ENCODE peak calls at places on chromosomes 13 and 19, in nine cellular contexts. K is fibroblast of the aortic adventitia, F is epithelial cell of esophagus, G is ovary, W is breast epithelium, B is lung, D is GM23338, R is astrocyte of the spinal cord, O is right atrium auricular region. X is an unnamed sample.

GRCh38 chr13:99218545-99218944 is 17.9 kb downstream of the UBAC2 start:
- DNase-seq in O (peak; percentile 58), K (peak; percentile 10), G (no peak), R (peak; percentile 31), B (peak; percentile 54), F (no peak), W (no peak), D (no peak), X (no peak)

GRCh38 chr13:100106005-100106404 is 17.1 kb downstream of the PCCA start:
- DNase-seq in W (no peak), R (peak; percentile 63), O (no peak), B (no peak), G (no peak), K (no peak), D (no peak), F (no peak), X (peak; percentile 9)

GRCh38 chr13:51612867-51613266 is 28.6 kb downstream of the WDFY2 start:
- DNase-seq in O (no peak), G (no peak), K (no peak), D (no peak), B (no peak), F (no peak), R (no peak), W (no peak), X (no peak)

GRCh38 chr19:19064098-19064722 is 416 bp downstream of the SLC25A42 start:
- DNase-seq in K (no peak), B (no peak), D (no peak), R (no peak), G (no peak), W (no peak), F (no peak), O (no peak), X (no peak)

GRCh38 chr19:8342684-8343482 is at the start of gene KANK3:
- DNase-seq in F (peak; percentile 97), R (peak; percentile 93), O (peak; percentile 95), K (peak; percentile 87), B (peak; percentile 98), W (peak; percentile 92), G (peak; percentile 78), D (peak; percentile 100), X (peak; percentile 86)

GRCh38 chr13:111248822-111249221 is 71.6 kb upstream of the TEX29 start:
- DNase-seq in F (no peak), W (no peak), K (no peak), R (no peak), D (no peak), B (no peak), G (no peak), O (no peak), X (no peak)

GRCh38 chr19:1665565-1666047 is 13.2 kb upstream of the TCF3 start:
- DNase-seq in R (no peak), G (no peak), O (no peak), F (no peak), W (no peak), K (no peak), D (no peak), B (no peak), X (no peak)

GRCh38 chr13:111912453-111912866 is 154.5 kb upstream of the SOX1 start:
- DNase-seq in B (peak; percentile 16), F (no peak), W (no peak), D (no peak), R (no peak), O (peak; percentile 38), K (no peak), G (no peak), X (no peak)

GRCh38 chr19:6556043-6556449 is 25.2 kb downstream of the TNFSF9 start:
- DNase-seq in G (no peak), D (no peak), R (no peak), F (no peak), W (no peak), O (no peak), B (no peak), K (no peak), X (no peak)
- TF ChIP-seq CTCF in G (no peak), D (no peak), R (no peak), F (no peak), W (no peak), O (no peak), B (no peak), K (no peak), X (no peak)

GRCh38 chr13:97366172-97366688 is 67.7 kb upstream of the RAP2A start:
- DNase-seq in R (no peak), O (no peak), F (no peak), G (no peak), K (no peak), W (no peak), B (no peak), D (no peak), X (no peak)
- TF ChIP-seq CTCF in R (no peak), O (no peak), F (peak; percentile 13), G (no peak), K (no peak), W (no peak), B (no peak), D (peak; percentile 15), X (no peak)

GRCh38 chr13:95552539-95553270 is at the start of gene CLDN10:
- DNase-seq in O (no peak), K (no peak), B (no peak), F (no peak), G (no peak), W (no peak), D (peak; percentile 85), R (no peak), X (no peak)
- TF ChIP-seq CTCF in O (no peak), K (peak; percentile 3), B (no peak), F (no peak), G (no peak), W (no peak), D (peak; percentile 51), R (no peak), X (peak; percentile 28)

GRCh38 chr19:10895363-10895762 is 24.0 kb downstream of the CARM1 start:
- DNase-seq in F (no peak), R (no peak), D (no peak), W (no peak), O (no peak), K (no peak), G (no peak), B (no peak), X (no peak)

GRCh38 chr19:10894911-10895213 is 23.5 kb downstream of the CARM1 start:
- DNase-seq in R (no peak), K (no peak), O (no peak), W (no peak), G (no peak), D (peak; percentile 35), F (no peak), B (no peak), X (no peak)

GRCh38 chr19:10898633-10899032 is 27.3 kb downstream of the CARM1 start:
- DNase-seq in F (no peak), O (no peak), W (no peak), D (no peak), G (no peak), R (no peak), K (no peak), B (no peak), X (no peak)

GRCh38 chr19:10896851-10897526 is 25.6 kb downstream of the CARM1 start:
- DNase-seq in K (no peak), F (no peak), D (no peak), G (no peak), O (no peak), R (no peak), B (no peak), W (no peak), X (no peak)

DNA sequence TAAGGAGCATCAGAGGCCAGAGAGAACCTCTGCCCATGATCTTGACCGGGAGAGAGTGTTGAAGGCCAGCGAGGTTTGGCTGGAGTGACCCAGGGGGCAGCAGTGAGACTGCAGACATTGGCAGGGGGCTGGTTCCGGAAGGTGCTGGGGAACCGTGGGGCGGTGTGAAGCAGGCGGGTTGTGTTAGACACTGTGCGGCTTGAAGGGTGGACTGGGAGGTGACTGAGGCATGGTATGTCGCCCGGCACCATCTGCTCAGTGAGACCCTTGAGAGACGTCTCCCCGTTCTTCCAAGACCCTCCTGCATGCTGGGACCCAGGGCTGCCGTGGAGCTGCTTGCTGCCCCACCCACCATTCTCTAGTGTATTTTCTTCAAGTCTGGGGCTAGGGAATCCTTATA is 24.6 kb downstream of the CARM1 start:
- DNase-seq in K (no peak), G (no peak), O (no peak), B (no peak), W (no peak), R (no peak), D (peak; percentile 74), F (no peak), X (no peak)
- TF ChIP-seq CTCF in K (peak; percentile 13), G (no peak), O (no peak), B (no peak), W (no peak), R (peak; percentile 13), D (peak; percentile 47), F (no peak), X (peak; percentile 35)

GRCh38 chr19:20482721-20483120 is 82.9 kb downstream of the ZNF737 start:
- DNase-seq in B (no peak), R (no peak), F (no peak), D (peak; percentile 57), K (no peak), W (no peak), O (no peak), G (no peak), X (no peak)

GRCh38 chr19:20479483-20479882 is 86.1 kb downstream of the ZNF737 start:
- DNase-seq in K (no peak), D (no peak), R (no peak), G (no peak), B (no peak), O (no peak), F (no peak), W (no peak), X (no peak)

GRCh38 chr19:20478936-20479335 is 86.6 kb downstream of the ZNF737 start:
- DNase-seq in W (no peak), D (peak; percentile 48), K (no peak), R (no peak), B (no peak), F (no peak), O (no peak), G (no peak), X (no peak)
- TF ChIP-seq CTCF in W (no peak), D (peak; percentile 49), K (no peak), R (no peak), B (no peak), F (no peak), O (no peak), G (no peak), X (no peak)

DNA sequence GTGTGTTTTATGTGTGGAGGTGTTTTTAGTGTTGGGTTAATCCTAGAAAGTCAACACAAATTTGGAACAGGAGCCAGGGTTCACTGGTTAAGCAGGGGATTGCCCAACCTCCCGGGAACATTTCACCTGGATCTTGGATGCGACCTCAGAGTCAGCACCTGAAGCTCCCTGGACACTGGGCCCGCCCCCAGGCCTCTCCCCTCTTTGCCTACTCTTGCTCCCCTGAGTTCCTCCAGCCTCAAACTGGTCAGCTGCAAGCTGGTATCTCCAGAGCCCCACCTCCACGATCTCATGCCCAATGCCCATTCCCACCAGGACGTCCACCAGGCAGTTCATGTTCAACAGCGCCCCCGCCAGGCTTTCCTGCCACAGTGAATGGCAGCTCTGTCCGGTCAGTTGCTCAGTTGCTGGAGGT is 9.7 kb downstream of the HSD17B14 start:
- DNase-seq in O (no peak), B (peak; percentile 58), G (no peak), R (no peak), K (no peak), D (peak; percentile 81), F (no peak), W (no peak), X (no peak)
- TF ChIP-seq CTCF in O (no peak), B (no peak), G (no peak), R (peak; percentile 5), K (peak; percentile 16), D (peak; percentile 77), F (no peak), W (no peak), X (peak; percentile 45)

GRCh38 chr19:15280915-15281683 is 48.9 kb upstream of the EPHX3 start:
- DNase-seq in B (peak; percentile 77), F (peak; percentile 86), W (peak; percentile 68), K (peak; percentile 86), O (peak; percentile 94), G (peak; percentile 81), D (no peak), R (peak; percentile 86), X (peak; percentile 77)
- TF ChIP-seq CTCF in B (no peak), F (peak; percentile 46), W (no peak), K (peak; percentile 17), O (no peak), G (no peak), D (no peak), R (peak; percentile 43), X (peak; percentile 58)

X was measured in HFFc6.